ENCODE peak calls at places on chromosomes 13 and 19, in nine cellular contexts. N, I, G, X, Q, K, C, T and F are unnamed samples.

GRCh38 chr13:112198611-112199010 is 131.7 kb downstream of the SOX1 start:
- DNase-seq in G (no peak), T (no peak), I (no peak), X (no peak), Q (no peak), C (no peak), K (no peak), N (no peak), F (no peak)

GRCh38 chr19:15101479-15102082 is 5.6 kb upstream of the SYDE1 start:
- DNase-seq in I (peak; percentile 52), G (peak; percentile 38), C (peak; percentile 82), K (peak; percentile 62), Q (no peak), T (peak; percentile 36), X (peak; percentile 68), N (peak; percentile 50), F (peak; percentile 34)

GRCh38 chr19:45251452-45252354 is 632 bp downstream of the MARK4 start:
- DNase-seq in Q (no peak), X (peak; percentile 42), K (no peak), I (peak; percentile 56), N (peak; percentile 11), G (no peak), C (peak; percentile 61), T (no peak), F (peak; percentile 5)

GRCh38 chr19:22527554-22527953 is 105.4 kb upstream of the ZNF98 start:
- DNase-seq in N (no peak), G (no peak), Q (no peak), K (no peak), X (no peak), C (no peak), T (no peak), I (no peak), F (no peak)

GRCh38 chr19:31675187-31675913 is 326.1 kb upstream of the TSHZ3 start:
- DNase-seq in N (peak; percentile 63), C (no peak), Q (peak; percentile 92), X (no peak), I (peak; percentile 60), G (no peak), T (peak; percentile 65), K (peak; percentile 1), F (no peak)

GRCh38 chr19:51107406-51108065 is 673 bp downstream of the CTU1 start:
- DNase-seq in X (no peak), K (peak; percentile 40), C (peak; percentile 32), N (peak; percentile 16), I (peak; percentile 63), T (no peak), Q (peak; percentile 14), G (peak; percentile 15), F (no peak)

GRCh38 chr19:6038634-6039405 is 60.9 kb upstream of the RANBP3 start:
- DNase-seq in N (peak; percentile 59), Q (no peak), X (no peak), C (no peak), T (no peak), I (no peak), K (no peak), G (no peak), F (no peak)

GRCh38 chr13:32969516-32969941 is 46.7 kb upstream of the KL start:
- DNase-seq in G (no peak), N (peak; percentile 51), K (no peak), T (no peak), I (peak; percentile 82), C (no peak), Q (peak; percentile 25), X (no peak), F (no peak)

GRCh38 chr13:48594080-48594815 is 59.5 kb upstream of the CYSLTR2 start:
- DNase-seq in I (no peak), K (no peak), C (peak; percentile 42), N (no peak), G (no peak), Q (no peak), T (no peak), X (no peak), F (no peak)

GRCh38 chr13:48591889-48592725 is 59.2 kb upstream of the RCBTB2 start:
- DNase-seq in C (peak; percentile 61), Q (no peak), X (no peak), K (no peak), I (no peak), G (no peak), T (no peak), N (no peak), F (no peak)

GRCh38 chr13:48593551-48593950 is 60.2 kb upstream of the CYSLTR2 start:
- DNase-seq in T (no peak), C (no peak), I (no peak), X (no peak), Q (no peak), N (no peak), K (no peak), G (no peak), F (no peak)

GRCh38 chr13:48596128-48596429 is 57.6 kb upstream of the CYSLTR2 start:
- DNase-seq in I (no peak), K (no peak), N (no peak), T (no peak), Q (no peak), C (no peak), X (no peak), G (no peak), F (no peak)

DNA sequence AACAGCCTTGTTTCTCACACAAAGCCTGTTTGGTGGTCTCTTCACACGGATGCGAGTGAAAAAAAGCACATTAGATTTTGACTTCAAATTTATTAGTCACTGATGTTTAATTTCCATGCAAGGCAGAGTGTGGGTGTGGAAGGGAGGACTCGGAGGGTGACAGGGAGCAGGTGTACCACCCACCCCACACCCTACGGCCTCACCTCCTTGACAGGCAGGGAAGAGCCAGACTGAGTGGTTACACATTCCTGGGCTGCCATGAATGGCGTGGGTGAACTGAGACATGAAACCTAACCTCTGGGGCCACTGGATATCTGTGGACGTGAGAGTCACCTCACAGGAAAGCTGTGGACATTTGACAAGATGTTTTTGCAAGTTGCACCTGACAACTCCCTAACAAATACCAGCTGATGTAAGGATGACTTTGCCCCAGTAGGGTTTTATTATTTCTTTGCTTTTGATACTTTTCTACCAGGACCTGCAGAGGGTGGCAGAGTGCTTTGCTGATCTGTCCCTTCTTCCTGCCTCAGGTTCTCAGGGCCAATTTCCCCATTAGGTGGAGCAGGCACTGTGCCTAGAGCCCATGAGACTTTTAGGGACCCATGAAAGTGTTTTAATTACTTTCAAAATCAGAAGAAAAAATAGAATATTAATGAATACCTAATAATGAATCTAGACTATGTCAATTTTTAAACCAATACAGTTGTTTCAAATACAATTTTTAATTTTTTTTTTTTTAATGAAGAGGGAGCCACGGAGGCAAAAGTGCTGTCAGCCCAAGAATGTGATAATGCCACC is 58.2 kb upstream of the CYSLTR2 start:
- DNase-seq in I (peak; percentile 77), G (peak; percentile 50), C (peak; percentile 68), Q (peak; percentile 51), T (peak; percentile 48), N (peak; percentile 82), X (peak; percentile 77), K (peak; percentile 65), F (no peak)
- H2AFZ ChIP-seq in I (no peak overlapping the region), G (no peak overlapping the region), C (peak overlapping the region; percentile 61), Q (no peak overlapping the region), T (no peak overlapping the region), N (no peak overlapping the region), X (peak overlapping the region; percentile 48), K (no peak overlapping the region), F (no peak overlapping the region)

DNA sequence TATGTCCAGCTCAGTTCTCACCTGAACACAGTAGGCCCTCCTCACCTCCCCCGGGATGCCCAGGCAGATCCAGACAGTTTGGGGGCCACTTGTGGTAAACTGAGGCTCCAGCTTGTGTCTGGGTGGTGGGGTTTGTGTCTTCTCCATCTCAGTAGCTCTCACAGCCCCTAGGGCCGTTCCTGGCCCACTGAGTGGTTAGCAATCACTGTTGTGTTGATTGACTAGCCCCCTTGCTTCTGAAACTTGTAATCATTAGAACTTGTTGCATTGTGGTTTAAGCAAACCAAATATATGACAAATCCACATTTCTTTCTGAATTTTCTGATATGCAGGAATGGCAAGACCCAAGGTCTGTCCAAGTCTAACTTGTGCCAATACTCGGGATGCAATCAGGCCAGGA is 13.9 kb upstream of the ZNF536 start:
- DNase-seq in G (no peak), Q (no peak), N (no peak), T (no peak), I (no peak), C (no peak), X (no peak), K (no peak), F (no peak)
- TF ChIP-seq EZH2 in G (no peak), Q (no peak), N (no peak), T (no peak), I (no peak), C (no peak), X (no peak), K (no peak), F (no peak)

GRCh38 chr19:42596391-42597071 is 1.8 kb upstream of the CEACAM8 start:
- DNase-seq in X (peak; percentile 31), N (peak; percentile 7), Q (no peak), G (no peak), K (peak; percentile 24), T (no peak), C (peak; percentile 60), I (peak; percentile 36), F (peak; percentile 42)
- H2AFZ ChIP-seq in X (no peak overlapping the region), N (no peak overlapping the region), Q (no peak overlapping the region), G (no peak overlapping the region), K (peak overlapping the region; percentile 50), T (no peak overlapping the region), C (peak overlapping the region; percentile 23), I (no peak overlapping the region), F (no peak overlapping the region)

GRCh38 chr19:41937525-41937924 is 9.3 kb upstream of the ERFL start:
- DNase-seq in I (no peak), X (no peak), G (no peak), K (no peak), Q (no peak), N (no peak), T (no peak), C (peak; percentile 16), F (no peak)

GRCh38 chr19:41939861-41940442 is 11.7 kb upstream of the ERFL start:
- DNase-seq in G (no peak), I (peak; percentile 48), N (no peak), X (no peak), K (no peak), C (peak; percentile 77), T (no peak), Q (no peak), F (no peak)

GRCh38 chr19:41941410-41942202 is 13.4 kb upstream of the ERFL start:
- DNase-seq in I (no peak), T (no peak), Q (no peak), G (no peak), N (no peak), C (no peak), K (no peak), X (no peak), F (no peak)

GRCh38 chr19:41937976-41938375 is 9.7 kb upstream of the ERFL start:
- DNase-seq in N (no peak), K (no peak), T (no peak), Q (no peak), G (no peak), X (no peak), I (no peak), C (peak; percentile 49), F (no peak)

DNA sequence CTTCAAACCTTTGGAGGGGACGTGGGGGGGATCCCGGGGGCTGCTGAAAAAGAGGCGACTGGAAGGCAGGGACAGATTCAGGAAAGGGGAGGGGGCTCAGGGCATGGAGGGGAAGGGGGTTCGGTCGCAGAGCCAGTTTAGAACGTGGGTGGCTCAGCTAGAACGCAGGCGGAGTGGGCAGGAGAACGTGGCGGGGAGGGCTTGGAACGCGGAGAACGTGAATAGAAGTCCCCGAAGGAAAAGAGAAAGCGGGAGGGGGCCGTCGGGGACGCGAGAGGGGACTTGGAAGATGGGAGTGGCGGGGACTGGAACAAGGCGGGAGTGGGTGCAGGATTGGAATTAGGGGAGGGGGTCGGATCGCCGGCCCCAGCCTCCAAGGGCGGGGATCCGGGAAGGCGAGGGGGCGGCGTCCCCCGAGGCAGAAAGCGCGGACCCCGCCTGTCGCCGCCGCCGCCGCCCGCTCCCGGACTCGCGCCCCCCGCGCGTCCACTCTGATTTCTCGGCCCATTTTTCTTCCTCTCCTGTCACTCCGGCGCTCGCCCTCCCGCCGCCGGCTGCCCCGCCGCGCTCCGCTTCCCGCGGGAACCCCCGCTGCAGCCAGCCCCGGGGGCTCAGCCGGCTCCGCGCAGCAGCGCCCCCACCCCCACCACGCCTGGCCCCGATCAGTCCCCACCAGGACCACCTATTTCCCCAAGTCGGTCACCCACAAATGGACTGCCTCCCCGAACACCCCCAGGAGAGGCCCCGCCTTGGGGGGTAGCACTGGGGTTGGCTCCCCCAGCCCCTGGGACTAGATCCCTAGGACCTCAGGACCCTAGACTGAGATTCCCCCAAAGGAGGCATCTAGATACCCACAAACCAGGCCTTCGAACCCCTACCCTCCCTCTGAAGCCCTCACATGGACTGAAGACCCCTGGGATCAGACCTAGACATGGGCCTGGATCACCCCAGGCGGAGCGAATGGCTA is 12.5 kb upstream of the ERFL start:
- DNase-seq in C (peak; percentile 17), N (no peak), K (no peak), T (no peak), G (no peak), Q (no peak), I (peak; percentile 52), X (no peak), F (no peak)
- TF ChIP-seq EZH2 in C (peak; percentile 55), N (no peak), K (no peak), T (no peak), G (no peak), Q (peak; percentile 66), I (no peak), X (no peak), F (no peak)